ENCODE peak calls at places on chromosomes 12 and 14, in eight cellular contexts. X is brain microvascular endothelial cell, U is fibroblast of mammary gland, G is MM.1S, I is hepatocyte, K is transverse colon, C is psoas muscle, Y is A673. S is an unnamed sample.

GRCh38 chr12:101076940-101077351 is 133.1 kb downstream of the SLC5A8 start:
- DNase-seq in X (no peak), U (peak; percentile 10), G (no peak), I (no peak), K (no peak), C (no peak), Y (peak; percentile 78), S (no peak)

GRCh38 chr12:109707470-109707821 is 6.2 kb upstream of the FAM222A start:
- DNase-seq in X (no peak), U (no peak), G (no peak), I (no peak), K (no peak), C (no peak), Y (no peak), S (no peak)

GRCh38 chr12:57640156-57641042 is 7.4 kb upstream of the B4GALNT1 start:
- DNase-seq in X (no peak), U (no peak), G (no peak), I (no peak), K (no peak), C (no peak), Y (no peak), S (no peak)

GRCh38 chr12:50845021-50845647 is 2.4 kb downstream of the TMPRSS12 start:
- DNase-seq in X (no peak), U (peak; percentile 50), G (no peak), I (no peak), K (no peak), C (no peak), Y (no peak), S (no peak)

GRCh38 chr14:104187121-104187889 is 48.9 kb downstream of the KIF26A start:
- DNase-seq in X (no peak), U (no peak), G (no peak), I (no peak), K (no peak), C (no peak), Y (no peak), S (no peak)

GRCh38 chr12:107990325-107990724 is 138.8 kb upstream of the WSCD2 start:
- DNase-seq in X (peak; percentile 1), U (peak; percentile 22), G (peak; percentile 53), I (peak; percentile 66), K (peak; percentile 11), C (peak; percentile 13), Y (peak; percentile 15), S (peak; percentile 26)

GRCh38 chr12:49131973-49132461 is 822 bp upstream of the TUBA1B start:
- DNase-seq in X (no peak), U (peak; percentile 76), G (peak; percentile 36), I (peak; percentile 18), K (peak; percentile 26), C (no peak), Y (peak; percentile 70), S (peak; percentile 17)

GRCh38 chr14:86521032-86521730 is 991.2 kb downstream of the FLRT2 start:
- DNase-seq in X (no peak), U (no peak), G (no peak), I (no peak), K (no peak), C (no peak), Y (no peak), S (no peak)

GRCh38 chr12:128842579-128842978 is 10.7 kb upstream of the GLT1D1 start:
- DNase-seq in X (no peak), U (no peak), G (no peak), I (no peak), K (no peak), C (no peak), Y (no peak), S (no peak)

GRCh38 chr12:23895792-23896218 is 53.7 kb downstream of the SOX5 start:
- DNase-seq in X (no peak), U (no peak), G (no peak), I (no peak), K (no peak), C (no peak), Y (no peak), S (no peak)

GRCh38 chr12:124456652-124457152 is 110.7 kb downstream of the NCOR2 start:
- DNase-seq in X (no peak), U (no peak), G (peak; percentile 69), I (no peak), K (peak; percentile 61), C (peak; percentile 43), Y (no peak), S (peak; percentile 82)

GRCh38 chr12:54005853-54006699 is 2.7 kb upstream of the HOXC8 start:
- DNase-seq in X (peak; percentile 65), U (peak; percentile 89), G (peak; percentile 76), I (peak; percentile 93), K (peak; percentile 88), C (peak; percentile 90), Y (peak; percentile 86), S (peak; percentile 90)

GRCh38 chr12:116959845-116960514 is 49.2 kb downstream of the FBXW8 start:
- DNase-seq in X (no peak), U (no peak), G (peak; percentile 76), I (no peak), K (no peak), C (no peak), Y (no peak), S (peak; percentile 66)

GRCh38 chr14:78644824-78645559 is 474.8 kb downstream of the NRXN3 start:
- DNase-seq in X (no peak), U (no peak), G (no peak), I (no peak), K (no peak), C (no peak), Y (no peak), S (no peak)

GRCh38 chr12:124867389-124867930 is 3.8 kb upstream of the SCARB1 start:
- DNase-seq in X (peak; percentile 58), U (peak; percentile 69), G (no peak), I (peak; percentile 55), K (peak; percentile 20), C (no peak), Y (no peak), S (no peak)

GRCh38 chr14:32421781-32422180 is 92.7 kb downstream of the AKAP6 start:
- DNase-seq in X (no peak), U (no peak), G (no peak), I (no peak), K (no peak), C (no peak), Y (no peak), S (no peak)

GRCh38 chr12:79296871-79297270 is 393.9 kb downstream of the PAWR start:
- DNase-seq in X (no peak), U (peak; percentile 5), G (no peak), I (no peak), K (no peak), C (no peak), Y (peak; percentile 57), S (no peak)

GRCh38 chr12:115135800-115136211 is 451.8 kb upstream of the TBX3 start:
- DNase-seq in X (peak; percentile 25), U (peak; percentile 19), G (no peak), I (peak; percentile 50), K (peak; percentile 23), C (peak; percentile 19), Y (no peak), S (no peak)

GRCh38 chr12:104994301-104994700 is 8.2 kb downstream of the NOPCHAP1 start:
- DNase-seq in X (no peak), U (no peak), G (no peak), I (no peak), K (no peak), C (no peak), Y (no peak), S (no peak)

GRCh38 chr12:74963304-74963703 is 246.3 kb downstream of the KCNC2 start:
- DNase-seq in X (no peak), U (no peak), G (no peak), I (no peak), K (no peak), C (no peak), Y (no peak), S (no peak)

GRCh38 chr12:40734283-40734682 is 42.0 kb downstream of the CNTN1 start:
- DNase-seq in X (no peak), U (no peak), G (no peak), I (no peak), K (no peak), C (no peak), Y (no peak), S (no peak)

GRCh38 chr12:63752283-63752682 is 27.4 kb upstream of the RXYLT1 start:
- DNase-seq in X (no peak), U (no peak), G (peak; percentile 67), I (no peak), K (no peak), C (no peak), Y (no peak), S (no peak)

DNA sequence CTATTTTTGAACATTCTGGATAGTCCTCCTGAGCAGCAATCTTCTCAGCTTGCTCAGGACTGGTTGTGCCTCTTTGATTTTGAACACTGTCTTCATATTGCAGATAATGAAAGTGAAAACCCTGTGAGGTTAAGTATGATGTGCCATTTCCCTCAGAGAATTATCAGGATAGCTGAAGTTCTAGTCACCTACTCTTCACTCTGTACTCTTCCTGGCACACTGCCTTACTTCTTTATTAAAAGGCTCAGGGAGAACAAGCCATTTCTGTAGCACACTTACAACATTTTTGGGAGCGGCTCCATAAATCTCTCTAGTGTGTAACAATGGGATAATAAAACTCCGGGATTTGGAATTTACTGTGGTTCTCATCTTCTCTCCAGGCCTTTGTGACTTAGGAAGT is 53.3 kb upstream of the LDHB start:
- DNase-seq in X (peak; percentile 11), U (peak; percentile 63), G (peak; percentile 38), I (no peak), K (no peak), C (no peak), Y (no peak), S (no peak)
- TF ChIP-seq CTCF in X (no peak), U (no peak), G (no peak), I (no peak), K (no peak), C (no peak), Y (no peak), S (no peak)

DNA sequence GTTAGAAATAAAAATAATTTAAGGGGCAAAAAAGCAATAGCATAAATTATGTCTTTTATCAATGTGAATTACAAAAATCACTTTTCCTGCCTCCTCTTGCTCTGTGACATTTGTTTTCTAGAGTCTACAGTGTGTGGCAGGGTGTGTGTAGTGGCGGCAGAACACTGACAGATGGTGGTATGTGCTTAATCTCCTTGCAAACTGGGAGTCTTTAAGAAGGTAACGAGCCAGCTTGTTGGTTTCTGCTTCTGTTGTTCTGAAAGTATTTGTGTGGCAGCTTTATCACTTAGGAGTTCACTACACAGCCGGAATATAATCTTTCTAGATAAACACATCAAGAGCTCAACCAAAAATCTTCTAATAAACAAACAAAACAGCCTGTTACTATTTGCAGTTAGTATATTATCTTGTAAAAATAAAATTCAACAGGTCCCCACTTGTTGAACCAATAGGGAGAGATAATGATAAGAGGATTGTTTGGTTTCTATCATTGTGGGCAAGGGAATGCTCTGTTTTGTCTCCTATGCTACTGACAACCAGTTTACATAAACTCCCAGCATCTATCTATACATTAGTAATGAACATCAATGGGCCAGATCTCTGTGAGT is 13.0 kb downstream of the CDKL1 start:
- DNase-seq in X (no peak), U (no peak), G (no peak), I (peak; percentile 25), K (no peak), C (no peak), Y (no peak), S (no peak)
- TF ChIP-seq CTCF in X (no peak), U (no peak), G (no peak), I (peak; percentile 23), K (no peak), C (no peak), Y (peak; percentile 25), S (no peak)

GRCh38 chr14:77032854-77033621 is 4.5 kb upstream of the IRF2BPL start:
- DNase-seq in X (peak; percentile 91), U (peak; percentile 99), G (peak; percentile 53), I (peak; percentile 95), K (peak; percentile 89), C (peak; percentile 93), Y (peak; percentile 97), S (peak; percentile 81)
- TF ChIP-seq CTCF in X (peak; percentile 32), U (no peak), G (no peak), I (peak; percentile 33), K (no peak), C (peak; percentile 9), Y (peak; percentile 21), S (no peak)

GRCh38 chr14:101183376-101184103 is 280.0 kb upstream of the RTL1 start:
- DNase-seq in X (no peak), U (no peak), G (no peak), I (peak; percentile 83), K (no peak), C (no peak), Y (peak; percentile 11), S (no peak)
- TF ChIP-seq CTCF in X (peak; percentile 73), U (no peak), G (no peak), I (peak; percentile 79), K (peak; percentile 46), C (no peak), Y (peak; percentile 61), S (no peak)

S was measured in GM20000.